ENCODE peak calls at places on chromosomes 11 and 22, in four cellular contexts. U is NCI-H2029; F is uterus; A is stimulated activated CD8-positive, alpha-beta memory T cell treated with anti-CD3 and anti-CD28 coated beads, Interleukin-15, amount 100 ng/mL, for 24 hours. H is an unnamed sample.

GRCh38 chr22:26887916-26888315 is 230.5 kb downstream of the MIAT start:
- DNase-seq in F (no peak), U (no peak), A (no peak), H (no peak)

GRCh38 chr11:111814567-111814966 is 48.4 kb upstream of the PPP2R1B start:
- DNase-seq in A (no peak), F (no peak), U (no peak), H (no peak)

GRCh38 chr11:120061761-120062560 is 76.0 kb downstream of the TRIM29 start:
- DNase-seq in U (no peak), F (peak), A (no peak), H (peak)

GRCh38 chr11:62713343-62713742 is 5.9 kb downstream of the GNG3 start:
- DNase-seq in U (no peak), A (no peak), F (no peak), H (no peak)

GRCh38 chr22:46422896-46423295 is 87.4 kb downstream of the TRMU start:
- DNase-seq in A (no peak), U (no peak), F (no peak), H (no peak)

GRCh38 chr22:24834845-24835570 is 29.0 kb downstream of the SGSM1 start:
- DNase-seq in F (no peak), U (peak), A (no peak), H (no peak)

GRCh38 chr22:39662677-39663034 is 92.1 kb downstream of the CACNA1I start:
- DNase-seq in U (no peak), F (no peak), A (no peak), H (no peak)

GRCh38 chr11:91630916-91631673 is 593.5 kb upstream of the FAT3 start:
- DNase-seq in F (no peak), U (no peak), A (no peak), H (no peak)

GRCh38 chr11:73464347-73464746 is 88.1 kb downstream of the RELT start:
- DNase-seq in A (no peak), U (peak), F (no peak), H (no peak)

GRCh38 chr22:41731609-41732008 is 32.3 kb downstream of the MEI1 start:
- DNase-seq in U (no peak), F (no peak), A (no peak), H (peak)

GRCh38 chr22:44440224-44441160 is 57.5 kb downstream of the RTL6 start:
- DNase-seq in F (no peak), U (no peak), A (no peak), H (no peak)

GRCh38 chr11:40274017-40274416 is 1185.4 kb downstream of the LRRC4C start:
- DNase-seq in U (no peak), A (no peak), F (no peak), H (no peak)

GRCh38 chr11:1963864-1964263 is 16.7 kb downstream of the MRPL23 start:
- DNase-seq in U (no peak), A (no peak), F (no peak), H (no peak)

GRCh38 chr11:101448881-101449442 is 134.8 kb downstream of the TRPC6 start:
- DNase-seq in U (no peak), A (no peak), F (no peak), H (peak)

GRCh38 chr11:20125927-20126326 is 34.3 kb downstream of the DBX1 start:
- DNase-seq in U (no peak), A (no peak), F (no peak), H (no peak)

GRCh38 chr11:66363805-66364535 is 7.6 kb downstream of the SLC29A2 start:
- DNase-seq in F (no peak), A (peak), U (no peak), H (peak)

GRCh38 chr22:19965771-19966709 is 24.4 kb upstream of the TXNRD2 start:
- DNase-seq in F (no peak), A (no peak), U (no peak), H (peak)

GRCh38 chr22:19675428-19675827 is 38.9 kb upstream of the SEPTIN5 start:
- DNase-seq in A (no peak), F (no peak), U (no peak), H (no peak)

GRCh38 chr22:28977481-28977971 is 84.1 kb downstream of the C22orf31 start:
- DNase-seq in U (no peak), A (no peak), F (no peak), H (no peak)

GRCh38 chr22:30298005-30298701 is 8.8 kb upstream of the CASTOR1 start:
- DNase-seq in U (peak), F (no peak), A (no peak), H (peak)

GRCh38 chr11:79678780-79679468 is 238.1 kb upstream of the TENM4 start:
- DNase-seq in U (no peak), A (no peak), F (no peak), H (peak)

GRCh38 chr11:16406226-16406625 is 49.9 kb upstream of the SOX6 start:
- DNase-seq in A (no peak), U (no peak), F (no peak), H (no peak)

GRCh38 chr11:126307706-126308105 is 3.8 kb downstream of the DCPS start:
- DNase-seq in U (no peak), A (no peak), F (no peak), H (no peak)

GRCh38 chr11:6625156-6625831 is 6.1 kb upstream of the TPP1 start:
- DNase-seq in A (no peak), F (no peak), U (no peak), H (no peak)

GRCh38 chr11:82105331-82105992 is 628.2 kb downstream of the FAM181B start:
- DNase-seq in U (no peak), F (no peak), A (no peak), H (no peak)

GRCh38 chr11:75639752-75640151 is 29.1 kb downstream of the MAP6 start:
- DNase-seq in A (no peak), F (peak), U (peak), H (peak)

GRCh38 chr11:36023922-36024321 is 80.1 kb downstream of the LDLRAD3 start:
- DNase-seq in U (no peak), F (no peak), A (no peak), H (no peak)

GRCh38 chr11:95412074-95412473 is 181.1 kb upstream of the SESN3 start:
- DNase-seq in U (no peak), A (no peak), F (no peak), H (no peak)

GRCh38 chr22:38731703-38732161 is 24.1 kb downstream of the SUN2 start:
- DNase-seq in A (no peak), F (no peak), U (no peak), H (no peak)

GRCh38 chr11:130428692-130429681 is 578 bp upstream of the ADAMTS8 start:
- DNase-seq in F (no peak), U (no peak), A (no peak), H (no peak)

GRCh38 chr11:76903325-76903724 is 42.6 kb downstream of the ACER3 start:
- DNase-seq in F (no peak), U (peak), A (no peak), H (no peak)

GRCh38 chr11:115126515-115127208 is 377.6 kb downstream of the CADM1 start:
- DNase-seq in F (no peak), U (no peak), A (no peak), H (no peak)

GRCh38 chr11:37317803-37318202 is 719.8 kb upstream of the RAG2 start:
- DNase-seq in U (no peak), A (no peak), F (no peak), H (no peak)

GRCh38 chr11:19871531-19871930 is 158.9 kb downstream of the NAV2 start:
- DNase-seq in U (no peak), A (no peak), F (no peak), H (no peak)

GRCh38 chr11:56172256-56172835 is 4.1 kb upstream of the OR5J2 start:
- DNase-seq in F (no peak), U (no peak), A (no peak), H (no peak)

GRCh38 chr11:19200410-19201201 is 1.2 kb downstream of the CSRP3 start:
- DNase-seq in U (peak), A (no peak), F (no peak), H (no peak)

GRCh38 chr22:42717197-42717967 is 3.3 kb downstream of the A4GALT start:
- DNase-seq in A (no peak), U (no peak), F (peak), H (peak)

GRCh38 chr11:126163074-126163700 is 48.3 kb downstream of the RPUSD4 start:
- DNase-seq in F (peak), U (no peak), A (no peak), H (no peak)